ENCODE peak calls at places on chromosomes 12 and 14, in six cellular contexts. P, K, H, G, L and O are unnamed samples.
A peak's percentile ranks its signal among the peaks of the same experiment; 100 is the strongest.

GRCh38 chr12:42669471-42669997 is 80.0 kb upstream of the PRICKLE1 start:
- DNase-seq in L (no peak), K (no peak), P (no peak), H (no peak), G (no peak), O (no peak)

GRCh38 chr14:68468437-68469207 is 324.2 kb downstream of the ZFP36L1 start:
- DNase-seq in K (no peak), H (peak; percentile 55), P (no peak), L (no peak), G (no peak), O (no peak)

GRCh38 chr12:122022393-122023338 is 982 bp downstream of the BCL7A start:
- DNase-seq in P (peak; percentile 33), K (peak; percentile 32), H (no peak), L (no peak), G (peak; percentile 31), O (no peak)

GRCh38 chr14:90533591-90534021 is 136.8 kb downstream of the CALM1 start:
- DNase-seq in H (no peak), G (no peak), P (peak; percentile 32), L (no peak), K (no peak), O (no peak)

GRCh38 chr12:106644335-106645073 is 61.7 kb downstream of the RFX4 start:
- DNase-seq in P (no peak), G (no peak), L (no peak), H (no peak), K (no peak), O (no peak)

GRCh38 chr14:73746540-73747385 is 32.6 kb upstream of the PNMA1 start:
- DNase-seq in G (no peak), H (peak; percentile 61), P (no peak), L (no peak), K (no peak), O (no peak)

GRCh38 chr14:65446159-65446558 is 33.6 kb downstream of the FUT8 start:
- DNase-seq in K (no peak), G (no peak), L (peak; percentile 42), H (no peak), P (no peak), O (no peak)

GRCh38 chr12:1367731-1368285 is 226.6 kb downstream of the FBXL14 start:
- DNase-seq in G (no peak), K (no peak), P (no peak), H (no peak), L (no peak), O (no peak)

GRCh38 chr12:84978921-84979320 is 57.2 kb downstream of the TSPAN19 start:
- DNase-seq in G (no peak), K (no peak), L (no peak), P (no peak), H (no peak), O (no peak)

GRCh38 chr14:103007555-103007954 is 49.8 kb downstream of the CDC42BPB start:
- DNase-seq in G (no peak), K (no peak), P (peak; percentile 36), H (no peak), L (no peak), O (no peak)

GRCh38 chr12:50112456-50113218 is 601 bp downstream of the COX14 start:
- DNase-seq in L (no peak), G (peak; percentile 59), H (peak; percentile 71), P (peak; percentile 69), K (no peak), O (peak; percentile 22)
- H3K27ac ChIP-seq in L (peak overlapping the region; percentile 99), G (peak overlapping the region; percentile 89), H (peak overlapping the region; percentile 99), P (peak overlapping the region; percentile 96), K (peak overlapping the region; percentile 63), O (peak overlapping the region; percentile 92)

GRCh38 chr12:108977360-108977759 is 43.5 kb downstream of the SVOP start:
- DNase-seq in G (no peak), H (no peak), P (no peak), L (no peak), K (no peak), O (no peak)
- H3K4me1 ChIP-seq in G (no peaks in the 10 kb centered on the region), H (no peaks in the 10 kb centered on the region), P (no peaks in the 10 kb centered on the region), L (no peaks in the 10 kb centered on the region), K (no peaks in the 10 kb centered on the region), O (no peaks in the 10 kb centered on the region)

DNA sequence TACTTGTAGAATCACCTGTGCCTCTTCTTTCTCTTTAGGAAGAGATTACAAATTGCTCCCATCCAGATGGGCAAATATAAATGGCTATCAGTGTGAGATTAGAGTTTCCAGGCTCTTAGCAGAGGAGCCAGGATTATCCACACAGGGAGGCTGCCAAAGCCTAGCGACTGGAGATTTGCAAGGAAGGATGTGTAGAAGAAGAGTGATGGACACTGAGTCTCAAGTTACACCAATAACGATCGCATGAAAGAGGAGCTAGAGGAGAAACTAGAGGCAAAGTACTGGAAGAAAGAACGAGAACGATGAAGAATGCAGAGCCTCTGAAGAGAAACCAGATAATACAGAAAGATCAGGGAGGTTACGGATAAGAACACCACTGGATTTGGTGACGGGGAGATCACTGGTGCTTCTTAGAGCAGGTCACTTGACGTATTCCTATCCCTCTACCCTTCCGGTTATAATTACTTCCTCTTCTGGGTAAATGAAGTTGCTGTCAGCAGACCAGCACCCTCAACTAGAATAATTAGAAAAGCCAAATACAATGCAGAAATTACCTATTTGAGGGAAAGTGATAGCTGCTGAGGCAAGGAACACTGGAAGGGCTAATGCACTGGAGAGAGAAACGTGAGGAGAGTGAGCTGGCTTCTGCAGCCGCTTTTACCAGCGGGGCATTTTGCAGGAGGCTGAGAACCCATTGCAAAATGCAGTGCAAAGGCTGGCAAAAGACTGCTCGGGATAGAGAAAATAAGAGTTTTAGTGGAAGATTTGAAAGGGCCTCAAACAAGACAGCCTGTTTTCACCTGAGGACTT is 93.2 kb upstream of the HIF1A start:
- DNase-seq in L (no peak), P (no peak), K (no peak), G (no peak), H (peak; percentile 32), O (no peak)
- H3K4me3 ChIP-seq in L (no peak overlapping the region), P (no peak overlapping the region), K (no peak overlapping the region), G (no peak overlapping the region), H (no peak overlapping the region), O (no peak overlapping the region)

GRCh38 chr14:21203470-21204166 is 47.8 kb upstream of the OR5AU1 start:
- DNase-seq in P (no peak), K (no peak), H (no peak), L (no peak), G (no peak), O (no peak)
- H3K27ac ChIP-seq in P (no peak overlapping the region), K (no peak overlapping the region), H (no peak overlapping the region), L (no peak overlapping the region), G (no peak overlapping the region), O (no peak overlapping the region)